ENCODE peak calls at places on chromosomes 5 and 9, in four cellular contexts. D, P, M and G are unnamed samples.
A peak's percentile ranks its signal among the peaks of the same experiment; 100 is the strongest.

GRCh38 chr9:126844085-126844484 is 16.4 kb upstream of the ZBTB34 start:
- DNase-seq in M (no peak), D (no peak), P (no peak), G (no peak)

GRCh38 chr5:140833993-140834392 is at the start of gene PCDHA7:
- DNase-seq in D (no peak), M (no peak), P (no peak), G (no peak)

GRCh38 chr5:1298723-1299510 is 4.0 kb upstream of the TERT start:
- DNase-seq in D (no peak), M (no peak), P (no peak), G (no peak)

GRCh38 chr5:4370218-4370617 is 769.9 kb upstream of the ADAMTS16 start:
- DNase-seq in M (no peak), P (no peak), D (no peak), G (no peak)

GRCh38 chr9:72300884-72301283 is 64.1 kb downstream of the ZFAND5 start:
- DNase-seq in D (no peak), M (no peak), P (no peak), G (no peak)

GRCh38 chr5:1830571-1831228 is 29.5 kb downstream of the NDUFS6 start:
- DNase-seq in M (no peak), P (no peak), D (no peak), G (no peak)

GRCh38 chr5:177133845-177134652 is 476 bp downstream of the NSD1 start:
- DNase-seq in P (peak; percentile 58), M (no peak), D (no peak), G (no peak)

GRCh38 chr5:958701-959571 is 49.7 kb upstream of the NKD2 start:
- DNase-seq in D (no peak), P (no peak), M (peak; percentile 70), G (peak; percentile 85)

GRCh38 chr5:73950441-73950873 is 324.5 kb downstream of the ARHGEF28 start:
- DNase-seq in P (no peak), D (no peak), M (no peak), G (no peak)

GRCh38 chr9:83459830-83460229 is 78.4 kb downstream of the FRMD3 start:
- DNase-seq in P (no peak), M (no peak), D (no peak), G (no peak)

GRCh38 chr5:91151947-91152346 is 231.2 kb downstream of the ARRDC3 start:
- DNase-seq in D (no peak), P (peak; percentile 36), M (no peak), G (no peak)

GRCh38 chr5:114427204-114427603 is 65.3 kb downstream of the KCNN2 start:
- DNase-seq in P (no peak), D (no peak), M (no peak), G (no peak)

GRCh38 chr5:145855842-145856267 is 17.0 kb downstream of the GRXCR2 start:
- DNase-seq in P (no peak), D (no peak), M (peak; percentile 25), G (peak; percentile 29)

GRCh38 chr9:132894857-132895846 is 16.5 kb downstream of the SPACA9 start:
- DNase-seq in M (peak; percentile 34), D (no peak), P (no peak), G (no peak)

GRCh38 chr5:54469655-54470054 is 14.2 kb downstream of the HSPB3 start:
- DNase-seq in D (no peak), P (no peak), M (no peak), G (no peak)